ENCODE peak calls at places on chromosomes 13 and 19, in eight cellular contexts. S is thoracic aorta, B is fibroblast of the aortic adventitia, Q is MV-4-11, Z is WERI-Rb-1, Y is HS-5, D is GM06990, F is epithelial cell of esophagus. X is an unnamed sample.

GRCh38 chr19:8319807-8320520 is 1.2 kb downstream of the NDUFA7 start:
- DNase-seq in S (no peak), B (no peak), Q (no peak), Z (no peak), Y (no peak), D (no peak), F (no peak), X (no peak)

GRCh38 chr19:3857449-3858003 is 11.3 kb downstream of the ZFR2 start:
- DNase-seq in S (no peak), B (no peak), Q (no peak), Z (no peak), Y (no peak), D (peak), F (no peak), X (peak)

GRCh38 chr19:13056052-13056660 is 46.5 kb downstream of the LYL1 start:
- DNase-seq in S (no peak), B (peak), Q (no peak), Z (no peak), Y (no peak), D (no peak), F (peak), X (no peak)

GRCh38 chr13:111630411-111630810 is 310.0 kb downstream of the TEX29 start:
- DNase-seq in S (no peak), B (no peak), Q (no peak), Z (no peak), Y (no peak), D (no peak), F (no peak), X (no peak)

GRCh38 chr13:47908200-47908902 is 92.7 kb downstream of the SUCLA2 start:
- DNase-seq in S (no peak), B (peak), Q (no peak), Z (no peak), Y (no peak), D (no peak), F (peak), X (no peak)

GRCh38 chr13:104773775-104774174 is 1707.6 kb upstream of the SLC10A2 start:
- DNase-seq in S (no peak), B (peak), Q (peak), Z (no peak), Y (no peak), D (no peak), F (peak), X (no peak)

GRCh38 chr19:8832132-8833021 is at the start of the genes MBD3L1 and ZNF558:
- DNase-seq in S (peak), B (peak), Q (peak), Z (peak), Y (peak), D (peak), F (peak), X (peak)

GRCh38 chr13:76720827-76721226 is 165.4 kb downstream of the KCTD12 start:
- DNase-seq in S (no peak), B (no peak), Q (peak), Z (no peak), Y (no peak), D (no peak), F (no peak), X (no peak)

GRCh38 chr13:59659981-59660380 is 503.7 kb downstream of the DIAPH3 start:
- DNase-seq in S (no peak), B (no peak), Q (no peak), Z (no peak), Y (no peak), D (no peak), F (no peak), X (no peak)

GRCh38 chr19:32814046-32814445 is 55.5 kb downstream of the SLC7A9 start:
- DNase-seq in S (no peak), B (no peak), Q (no peak), Z (no peak), Y (no peak), D (no peak), F (no peak), X (no peak)

GRCh38 chr13:43776680-43777079 is 10.1 kb downstream of the ENOX1 start:
- DNase-seq in S (no peak), B (no peak), Q (no peak), Z (no peak), Y (no peak), D (no peak), F (no peak), X (no peak)

GRCh38 chr13:26021516-26021915 is 30.3 kb downstream of the SHISA2 start:
- DNase-seq in S (no peak), B (no peak), Q (no peak), Z (no peak), Y (no peak), D (no peak), F (peak), X (no peak)

GRCh38 chr13:46577656-46578589 is 25.0 kb downstream of the LRCH1 start:
- DNase-seq in S (no peak), B (no peak), Q (peak), Z (no peak), Y (no peak), D (no peak), F (no peak), X (no peak)

GRCh38 chr19:38213911-38214625 is 10.0 kb downstream of the DPF1 start:
- DNase-seq in S (no peak), B (peak), Q (peak), Z (no peak), Y (no peak), D (peak), F (peak), X (no peak)

GRCh38 chr13:113634279-113635047 is 23.5 kb downstream of the ATP4B start:
- DNase-seq in S (no peak), B (no peak), Q (no peak), Z (no peak), Y (no peak), D (no peak), F (no peak), X (no peak)

GRCh38 chr13:71320452-71320851 is 546.6 kb downstream of the DACH1 start:
- DNase-seq in S (no peak), B (no peak), Q (peak), Z (peak), Y (no peak), D (no peak), F (peak), X (no peak)

GRCh38 chr19:13079542-13079986 is 23.1 kb downstream of the LYL1 start:
- DNase-seq in S (no peak), B (peak), Q (no peak), Z (no peak), Y (no peak), D (no peak), F (no peak), X (no peak)

GRCh38 chr19:2487780-2488330 is 11.9 kb downstream of the GADD45B start:
- DNase-seq in S (no peak), B (no peak), Q (no peak), Z (no peak), Y (no peak), D (no peak), F (no peak), X (no peak)

GRCh38 chr19:41882568-41883462 is at the start of gene ARHGEF1:
- DNase-seq in S (no peak), B (no peak), Q (peak), Z (no peak), Y (no peak), D (peak), F (peak), X (no peak)

GRCh38 chr13:73657821-73658540 is 476.2 kb downstream of the KLF12 start:
- DNase-seq in S (peak), B (peak), Q (no peak), Z (no peak), Y (no peak), D (no peak), F (no peak), X (no peak)

GRCh38 chr13:78326608-78327007 is 276.7 kb downstream of the POU4F1 start:
- DNase-seq in S (no peak), B (no peak), Q (peak), Z (no peak), Y (peak), D (no peak), F (peak), X (no peak)

GRCh38 chr19:8254286-8255001 is 45.3 kb downstream of the CERS4 start:
- DNase-seq in S (no peak), B (no peak), Q (no peak), Z (no peak), Y (no peak), D (no peak), F (no peak), X (no peak)

GRCh38 chr19:28242317-28242927 is 970.5 kb downstream of the UQCRFS1 start:
- DNase-seq in S (no peak), B (peak), Q (peak), Z (peak), Y (no peak), D (no peak), F (peak), X (no peak)

GRCh38 chr13:109919715-109920375 is 133.5 kb upstream of the IRS2 start:
- DNase-seq in S (no peak), B (peak), Q (no peak), Z (no peak), Y (no peak), D (no peak), F (no peak), X (no peak)

X was measured in GM12864.